ENCODE peak calls at places on chromosomes 5 and 9, in six cellular contexts. I is uterus, R is hepatocyte, K is aorta, W is fibroblast of lung, D is prostate gland. V is an unnamed sample. For H3K27me3 and H3K9me3, the result is how much of the 10 kb centered on the place peaks cover.

GRCh38 chr9:136079211-136079915 is 15.7 kb downstream of the NACC2 start:
- DNase-seq in D (no peak), K (no peak), W (no peak), R (no peak), I (no peak), V (no peak)

GRCh38 chr9:121684381-121685145 is 33.1 kb downstream of the DAB2IP start:
- DNase-seq in D (no peak), W (no peak), I (peak), K (peak), R (peak), V (no peak)

GRCh38 chr5:2986301-2986700 is 234.8 kb upstream of the IRX2 start:
- DNase-seq in D (no peak), R (no peak), W (no peak), I (no peak), K (no peak), V (no peak)

GRCh38 chr9:136551401-136552116 is 5.7 kb upstream of the NOTCH1 start:
- DNase-seq in K (peak), W (peak), R (peak), D (peak), I (peak), V (no peak)

GRCh38 chr9:27367175-27367798 is 70.3 kb upstream of the EQTN start:
- DNase-seq in I (no peak), D (no peak), K (no peak), R (no peak), W (no peak), V (no peak)

GRCh38 chr9:33225319-33226152 is 14.4 kb upstream of the SPINK4 start:
- DNase-seq in K (no peak), D (peak), R (peak), W (peak), I (peak), V (peak)

GRCh38 chr5:93209476-93209875 is 371.5 kb downstream of the NR2F1-AS1 start:
- DNase-seq in W (no peak), D (no peak), R (no peak), I (no peak), K (no peak), V (no peak)

GRCh38 chr9:112408819-112409218 is 28.9 kb downstream of the HSDL2 start:
- DNase-seq in R (no peak), W (no peak), K (no peak), I (no peak), D (no peak), V (no peak)

GRCh38 chr9:2014148-2014547 is 999 bp upstream of the SMARCA2 start:
- DNase-seq in R (no peak), K (no peak), I (no peak), D (no peak), W (no peak), V (no peak)

GRCh38 chr5:148913985-148914421 is 87.6 kb downstream of the ADRB2 start:
- DNase-seq in W (peak), I (no peak), K (no peak), D (no peak), R (no peak), V (no peak)

GRCh38 chr9:71630371-71630770 is 137.9 kb downstream of the CEMIP2 start:
- DNase-seq in K (no peak), I (no peak), W (no peak), D (no peak), R (no peak), V (no peak)

GRCh38 chr5:131661931-131662330 is 26.9 kb upstream of the RAPGEF6 start:
- DNase-seq in K (no peak), D (no peak), R (no peak), I (no peak), W (peak), V (no peak)

GRCh38 chr5:149450199-149450598 is 71.1 kb upstream of the IL17B start:
- DNase-seq in D (peak), I (peak), K (peak), R (no peak), W (peak), V (no peak)

GRCh38 chr9:129211686-129212085 is 33.6 kb upstream of the IER5L start:
- DNase-seq in D (no peak), R (no peak), W (no peak), I (no peak), K (no peak), V (no peak)

GRCh38 chr9:79764377-79764776 is 192.6 kb downstream of the TLE4 start:
- DNase-seq in W (peak), I (peak), R (peak), D (no peak), K (no peak), V (no peak)

GRCh38 chr9:127898433-127899199 is 787 bp downstream of the ST6GALNAC6 start:
- DNase-seq in W (peak), R (peak), I (peak), D (no peak), K (peak), V (no peak)

GRCh38 chr5:150587830-150588494 is 52.5 kb upstream of the SYNPO start:
- DNase-seq in D (no peak), I (peak), W (peak), K (no peak), R (no peak), V (no peak)

GRCh38 chr9:78612089-78612488 is 315.2 kb downstream of the PSAT1 start:
- DNase-seq in K (no peak), I (no peak), R (no peak), D (no peak), W (peak), V (no peak)

DNA sequence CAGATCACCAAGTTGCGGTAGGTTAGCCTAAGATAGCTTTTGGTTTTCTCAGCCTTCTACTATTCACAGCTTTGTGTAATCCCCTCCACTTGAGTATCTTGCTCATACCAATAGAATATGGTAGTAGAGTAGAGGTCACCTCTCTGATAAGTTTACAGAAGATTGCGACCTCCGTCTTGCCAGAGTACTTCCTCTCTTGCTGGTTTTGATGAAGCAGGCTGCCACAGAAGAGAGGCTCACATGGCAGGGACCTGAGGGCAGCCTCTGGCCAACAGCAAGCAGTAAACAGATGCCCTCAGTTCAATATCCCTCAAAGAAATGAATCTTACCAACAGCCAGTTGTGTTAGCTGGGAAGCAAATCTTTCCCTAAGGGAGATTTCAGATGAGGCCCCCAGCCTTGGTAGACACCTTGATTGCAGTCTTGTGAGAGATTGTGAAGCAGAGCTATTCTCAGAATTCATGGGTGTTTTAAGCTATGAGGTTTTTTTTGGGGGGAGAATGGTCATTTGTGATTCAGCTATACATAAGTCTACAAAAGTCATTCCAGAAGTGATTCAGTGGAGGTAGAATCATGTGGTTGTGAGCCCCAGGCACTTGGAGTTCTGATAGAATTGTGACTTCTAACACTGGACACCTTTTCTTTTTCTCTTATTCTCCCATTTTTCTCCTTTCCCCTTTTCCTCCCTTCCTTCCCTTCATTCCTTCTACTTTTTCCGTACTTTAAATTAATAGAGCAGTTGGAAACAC is 22.7 kb upstream of the CDKN2B start:
- DNase-seq in D (no peak), K (no peak), R (no peak), I (no peak), W (no peak), V (no peak)
- H3K27me3 ChIP-seq in D (under half), K (under half), R (under half), I (under half), W (under half), V (under half)

GRCh38 chr9:138007566-138008080 is 130.0 kb downstream of the CACNA1B start:
- DNase-seq in W (no peak), D (no peak), K (no peak), I (no peak), R (peak), V (no peak)
- H3K9me3 ChIP-seq in W (under half), D (under half), K (under half), I (under half), R (under half), V (under half)

GRCh38 chr5:31924005-31924404 is 250.1 kb downstream of the GOLPH3 start:
- DNase-seq in W (no peak), R (no peak), D (no peak), I (no peak), K (no peak), V (no peak)

GRCh38 chr5:31916327-31916726 is 257.8 kb downstream of the GOLPH3 start:
- DNase-seq in D (peak), W (no peak), I (no peak), R (no peak), K (no peak), V (no peak)

GRCh38 chr5:31918739-31919138 is 255.4 kb downstream of the GOLPH3 start:
- DNase-seq in D (no peak), K (no peak), R (no peak), W (peak), I (no peak), V (no peak)

GRCh38 chr5:31921852-31922305 is 252.2 kb downstream of the GOLPH3 start:
- DNase-seq in K (no peak), D (no peak), I (no peak), R (no peak), W (peak), V (no peak)
- H3K27ac ChIP-seq in K (no peak), D (no peak), I (no peak), R (no peak), W (no peak), V (no peak)

GRCh38 chr9:126521551-126521950 is 92.2 kb upstream of the LMX1B start:
- DNase-seq in D (no peak), W (no peak), I (no peak), R (no peak), K (peak), V (no peak)

GRCh38 chr9:126521976-126522590 is 91.6 kb upstream of the LMX1B start:
- DNase-seq in D (no peak), R (no peak), K (peak), W (no peak), I (no peak), V (no peak)

GRCh38 chr9:126524353-126525077 is 89.2 kb upstream of the LMX1B start:
- DNase-seq in I (no peak), R (no peak), K (peak), W (no peak), D (no peak), V (no peak)

GRCh38 chr9:126523621-126524111 is 90.1 kb upstream of the LMX1B start:
- DNase-seq in K (peak), R (no peak), D (no peak), W (no peak), I (no peak), V (no peak)

GRCh38 chr9:126522957-126523356 is 90.8 kb upstream of the LMX1B start:
- DNase-seq in I (no peak), K (peak), D (no peak), W (no peak), R (no peak), V (no peak)
- H3K27me3 ChIP-seq in I (under half), K (under half), D (under half), W (under half), R (under half), V (under half)

GRCh38 chr9:85745203-85745602 is 3.4 kb upstream of the AGTPBP1 start:
- DNase-seq in W (no peak), R (no peak), D (no peak), I (no peak), K (no peak), V (no peak)
- H3K9me3 ChIP-seq in W (under half), R (under half), D (under half), I (under half), K (under half), V (under half)